ENCODE peak calls at places on chromosomes 3 and 15, in nine cellular contexts. V is HT1080; T is nephron progenitor cell; R is AG08396; Z is globus pallidus; E is T1000; L is myocyte; J is stimulated activated CD4-positive, alpha-beta T cell treated with anti-CD3 and anti-CD28 coated beads, Interleukin-2, amount 100 ng/mL, for 48 hours; H is aorta. G is an unnamed sample.

GRCh38 chr15:98778263-98778959 is 130.1 kb downstream of the IGF1R start:
- DNase-seq in T (no peak), R (no peak), E (no peak), H (no peak), J (no peak), V (no peak), L (no peak), Z (no peak), G (no peak)

GRCh38 chr15:70050447-70050846 is 47.3 kb downstream of the TLE3 start:
- DNase-seq in E (no peak), R (no peak), L (no peak), T (no peak), H (peak), V (no peak), J (no peak), Z (no peak), G (no peak)

GRCh38 chr3:159482241-159483031 is 506.2 kb upstream of the IL12A start:
- DNase-seq in L (no peak), J (no peak), V (peak), T (no peak), R (no peak), H (no peak), E (no peak), Z (no peak), G (no peak)

GRCh38 chr3:51617597-51617996 is 53.5 kb upstream of the TEX264 start:
- DNase-seq in V (no peak), Z (no peak), J (no peak), H (no peak), E (no peak), L (no peak), R (no peak), T (no peak), G (no peak)

GRCh38 chr3:105714459-105714858 is 154.4 kb downstream of the CBLB start:
- DNase-seq in J (no peak), Z (no peak), E (no peak), R (no peak), H (no peak), V (no peak), T (no peak), L (no peak), G (no peak)

GRCh38 chr3:63582943-63583500 is 69.5 kb upstream of the SNTN start:
- DNase-seq in T (no peak), V (peak), L (peak), Z (no peak), E (no peak), J (no peak), R (no peak), H (no peak), G (no peak)

GRCh38 chr3:198113219-198114053 is 153.4 kb downstream of the LMLN start:
- DNase-seq in E (no peak), Z (peak), H (peak), R (no peak), T (peak), L (no peak), V (no peak), J (no peak), G (no peak)

GRCh38 chr15:26128611-26129140 is 265.5 kb upstream of the ATP10A start:
- DNase-seq in R (no peak), T (no peak), Z (no peak), L (no peak), J (no peak), H (no peak), E (no peak), V (peak), G (no peak)

GRCh38 chr15:64429448-64429847 is 30.9 kb upstream of the ZNF609 start:
- DNase-seq in J (no peak), L (no peak), H (no peak), T (no peak), Z (no peak), R (no peak), E (no peak), V (no peak), G (no peak)

GRCh38 chr3:126968995-126969385 is 13.9 kb upstream of the PLXNA1 start:
- DNase-seq in E (no peak), R (no peak), H (no peak), T (no peak), L (peak), Z (no peak), J (no peak), V (no peak), G (no peak)

GRCh38 chr3:50885491-50885890 is 210.8 kb downstream of the DOCK3 start:
- DNase-seq in T (no peak), E (no peak), L (peak), R (no peak), J (no peak), V (peak), H (no peak), Z (no peak), G (no peak)

GRCh38 chr15:69082556-69082955 is 68.1 kb downstream of the NOX5 start:
- DNase-seq in T (no peak), H (no peak), L (peak), J (no peak), E (no peak), R (no peak), Z (no peak), V (peak), G (no peak)

GRCh38 chr15:101390462-101390861 is 95.4 kb upstream of the SNRPA1 start:
- DNase-seq in R (no peak), L (no peak), Z (no peak), H (peak), V (no peak), T (no peak), J (no peak), E (no peak), G (no peak)

G was measured in CMK.